ENCODE peak calls at places on chromosomes 4 and X, in four cellular contexts. D is sigmoid colon, S is transverse colon, G is H1. E is an unnamed sample.

GRCh38 chr4:166042510-166043055 is 169.5 kb downstream of the TLL1 start:
- DNase-seq in D (no peak), S (no peak), G (no peak), E (no peak)

GRCh38 chr4:1026115-1026514 is 14.7 kb downstream of the FGFRL1 start:
- DNase-seq in D (no peak), S (peak; percentile 68), G (no peak), E (peak; percentile 68)

GRCh38 chr4:2298548-2298991 is 36.7 kb upstream of the MXD4 start:
- DNase-seq in D (no peak), S (no peak), G (no peak), E (peak; percentile 15)

GRCh38 chrX:151734446-151734845 is at the start of gene CNGA2:
- DNase-seq in D (no peak), S (no peak), G (no peak), E (no peak)

GRCh38 chr4:2461246-2461960 is 7.5 kb upstream of the RNF4 start:
- DNase-seq in D (no peak), S (no peak), G (no peak), E (no peak)

GRCh38 chrX:12955882-12956703 is 18.8 kb upstream of the TMSB4X start:
- DNase-seq in D (no peak), S (peak; percentile 69), G (no peak), E (peak; percentile 63)

GRCh38 chrX:46628406-46629371 is 55.1 kb downstream of the CHST7 start:
- DNase-seq in D (peak; percentile 91), S (peak; percentile 16), G (no peak), E (no peak)

GRCh38 chrX:41478397-41478911 is 31.3 kb downstream of the NYX start:
- DNase-seq in D (no peak), S (no peak), G (no peak), E (no peak)

GRCh38 chrX:129566081-129566480 is 26.0 kb downstream of the OCRL start:
- DNase-seq in D (no peak), S (no peak), G (no peak), E (no peak)

GRCh38 chrX:43805579-43805978 is 76.7 kb downstream of the MAOB start:
- DNase-seq in D (no peak), S (no peak), G (no peak), E (no peak)

GRCh38 chr4:37946503-37947179 is 13.6 kb upstream of the PTTG2 start:
- DNase-seq in D (no peak), S (peak; percentile 30), G (no peak), E (no peak)

GRCh38 chr4:156374069-156374468 is 420.4 kb upstream of the CTSO start:
- DNase-seq in D (no peak), S (no peak), G (no peak), E (no peak)

GRCh38 chrX:49884290-49884862 is 5.1 kb downstream of the USP27X start:
- DNase-seq in D (no peak), S (peak; percentile 70), G (peak; percentile 70), E (peak; percentile 67)

GRCh38 chr4:15897577-15897976 is 41.0 kb downstream of the FGFBP1 start:
- DNase-seq in D (no peak), S (no peak), G (no peak), E (no peak)

GRCh38 chr4:15373363-15373762 is 54.5 kb upstream of the C1QTNF7 start:
- DNase-seq in D (no peak), S (no peak), G (no peak), E (no peak)

GRCh38 chr4:8835521-8836365 is 35.9 kb downstream of the HMX1 start:
- DNase-seq in D (peak; percentile 41), S (no peak), G (peak; percentile 36), E (no peak)

GRCh38 chr4:54499308-54500074 is 158.3 kb upstream of the KIT start:
- DNase-seq in D (no peak), S (no peak), G (no peak), E (no peak)

GRCh38 chr4:93289241-93289640 is 539.3 kb upstream of the ATOH1 start:
- DNase-seq in D (no peak), S (no peak), G (no peak), E (no peak)

GRCh38 chrX:55030490-55031285 is at the start of gene ALAS2:
- DNase-seq in D (no peak), S (no peak), G (no peak), E (no peak)

GRCh38 chrX:120358687-120359086 is 3.2 kb upstream of the ATP1B4 start:
- DNase-seq in D (no peak), S (no peak), G (no peak), E (no peak)

GRCh38 chr4:87543835-87544461 is 14.8 kb upstream of the SPARCL1 start:
- DNase-seq in D (no peak), S (no peak), G (no peak), E (no peak)

GRCh38 chrX:69932323-69932722 is 117.4 kb downstream of the AWAT2 start:
- DNase-seq in D (no peak), S (no peak), G (no peak), E (no peak)
- TF ChIP-seq EP300 in D (no peak), S (no peak), G (no peak), E (no peak)

GRCh38 chrX:2501246-2502102 is 698 bp upstream of the DHRSX start:
- DNase-seq in D (no peak), S (no peak), G (peak; percentile 44), E (peak; percentile 23)

GRCh38 chrX:2502120-2502667 is 1.4 kb upstream of the DHRSX start:
- DNase-seq in D (peak; percentile 54), S (no peak), G (no peak), E (peak; percentile 22)

GRCh38 chrX:2504706-2505332 is 4.0 kb upstream of the DHRSX start:
- DNase-seq in D (no peak), S (peak; percentile 30), G (no peak), E (no peak)

GRCh38 chrX:2503591-2504500 is 3.1 kb upstream of the DHRSX start:
- DNase-seq in D (peak; percentile 27), S (no peak), G (no peak), E (no peak)

GRCh38 chrX:2502668-2503519 is 2.1 kb upstream of the DHRSX start:
- DNase-seq in D (no peak), S (peak; percentile 37), G (no peak), E (peak; percentile 25)
- TF ChIP-seq EP300 in D (no peak), S (no peak), G (no peak), E (no peak)

GRCh38 chr4:122732329-122733026 is at the start of gene BBS12:
- DNase-seq in D (peak; percentile 99), S (peak; percentile 100), G (peak; percentile 99), E (peak; percentile 99)
- TF ChIP-seq EP300 in D (no peak), S (no peak), G (no peak), E (no peak)

DNA sequence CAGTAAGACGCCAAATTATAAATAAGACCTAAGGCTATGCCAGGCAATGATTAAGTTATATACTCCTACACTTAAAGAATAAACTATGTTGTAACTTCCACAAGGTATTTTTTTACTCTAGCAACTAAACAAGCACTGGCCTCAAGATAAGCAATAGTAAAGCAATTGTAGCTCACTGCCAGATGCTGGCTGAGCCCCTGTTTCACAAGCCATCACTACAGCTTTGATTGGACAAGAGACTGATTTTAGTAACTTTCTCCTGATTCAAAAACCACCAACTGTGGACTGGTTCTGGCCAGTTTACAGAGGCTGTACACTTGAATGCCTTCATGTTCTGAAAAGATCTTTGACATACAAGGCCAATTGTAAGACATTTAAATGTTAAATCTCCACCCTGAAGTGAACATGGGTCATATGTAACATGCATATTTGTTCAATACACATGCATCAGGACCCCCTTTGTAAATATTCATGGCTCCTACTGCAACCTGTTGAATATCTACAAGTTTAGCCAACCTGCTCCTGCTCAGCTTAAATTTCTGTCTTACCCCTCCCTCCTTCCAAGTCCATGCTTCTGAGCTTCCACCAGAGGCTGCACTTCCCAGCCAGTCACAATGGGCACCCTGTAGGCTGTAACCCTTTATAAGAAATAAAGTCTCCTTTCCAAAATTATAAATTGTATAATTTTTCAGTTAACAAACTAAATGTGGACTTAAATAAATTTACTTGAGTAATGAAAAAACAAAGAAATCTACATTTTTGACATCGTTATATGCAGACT is 423.6 kb downstream of the ANKRD50 start:
- DNase-seq in D (no peak), S (no peak), G (no peak), E (no peak)
- TF ChIP-seq EP300 in D (no peak), S (no peak), G (no peak), E (no peak)

GRCh38 chr4:48193921-48194320 is 59.9 kb upstream of the TXK start:
- DNase-seq in D (no peak), S (no peak), G (no peak), E (no peak)

GRCh38 chr4:48195853-48196252 is 61.8 kb upstream of the TXK start:
- DNase-seq in D (no peak), S (no peak), G (no peak), E (no peak)

GRCh38 chr4:48194986-48195773 is 61.1 kb upstream of the TXK start:
- DNase-seq in D (no peak), S (no peak), G (no peak), E (no peak)

GRCh38 chr4:48196758-48197504 is 62.9 kb upstream of the TXK start:
- DNase-seq in D (no peak), S (no peak), G (no peak), E (no peak)

DNA sequence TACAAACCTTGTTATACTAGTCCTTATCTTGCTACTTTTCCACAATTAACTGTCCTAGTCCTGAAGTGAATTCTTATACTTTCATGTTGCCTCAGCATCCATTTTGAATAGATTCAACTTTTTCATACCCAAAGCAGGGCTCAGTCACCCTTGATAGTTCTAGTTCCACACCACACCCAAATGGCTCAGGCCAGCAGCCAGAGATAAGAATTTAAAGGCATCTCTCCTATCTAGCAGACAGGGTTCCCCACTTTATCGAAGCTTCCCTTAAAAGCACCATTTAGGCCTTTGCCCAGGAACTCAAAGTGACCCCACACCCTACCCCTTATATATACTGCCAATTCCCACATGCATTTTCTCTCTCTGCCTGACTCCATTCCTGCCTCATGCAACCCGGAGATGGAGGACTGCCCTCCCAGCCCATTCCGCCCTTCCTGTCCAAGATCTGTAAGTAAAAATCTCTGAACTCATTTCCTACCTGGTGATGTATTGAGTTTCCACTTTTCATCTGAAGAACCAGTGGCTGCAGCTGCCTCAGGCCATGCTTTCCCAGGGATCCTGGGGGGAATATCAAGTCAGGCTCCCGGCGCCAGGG is 63.7 kb upstream of the TXK start:
- DNase-seq in D (no peak), S (no peak), G (no peak), E (no peak)
- TF ChIP-seq EP300 in D (no peak), S (no peak), G (no peak), E (no peak)

GRCh38 chr4:126794363-126794762 is 838.4 kb upstream of the INTU start:
- DNase-seq in D (no peak), S (no peak), G (no peak), E (no peak)
- TF ChIP-seq EP300 in D (no peak), S (no peak), G (no peak), E (no peak)

DNA sequence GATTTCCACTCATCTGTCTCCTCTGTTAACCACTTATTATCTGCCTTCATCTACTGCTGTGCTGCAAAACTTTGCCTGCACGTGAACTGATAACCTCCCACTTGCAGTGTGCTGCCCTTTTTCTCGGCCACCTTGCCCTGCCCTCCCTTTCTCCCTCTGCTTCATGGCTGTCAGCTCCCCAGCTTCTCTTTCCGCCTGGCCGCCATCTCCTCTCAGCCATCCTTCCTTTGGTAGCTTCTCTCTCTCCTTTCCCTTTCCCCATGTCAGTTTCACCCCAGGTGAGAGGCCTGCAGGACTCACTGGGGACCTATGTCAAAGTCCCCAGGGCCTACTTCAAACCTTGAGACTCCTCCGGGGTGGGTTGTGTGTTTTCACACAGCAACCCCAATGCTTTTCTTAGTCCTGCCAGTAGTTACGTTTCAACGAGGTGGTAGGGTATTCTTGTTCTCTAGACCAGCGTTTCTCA is 6.6 kb downstream of the MSL3 start:
- DNase-seq in D (no peak), S (no peak), G (no peak), E (no peak)
- TF ChIP-seq EP300 in D (no peak), S (no peak), G (no peak), E (no peak)